ENCODE peak calls at places on chromosomes 6 and 20, in nine cellular contexts. O is brain microvascular endothelial cell; A is A549; C is CD8-positive, alpha-beta T cell; B is H9; W is aorta; S is neuronal stem cell; V is RWPE2; J is mammary epithelial cell. Q is an unnamed sample.
A peak's percentile ranks its signal among the peaks of the same experiment; 100 is the strongest.

GRCh38 chr6:147507162-147508072 is 1.1 kb upstream of the SAMD5 start:
- DNase-seq in J (peak; percentile 23), C (no peak), W (peak; percentile 36), A (peak; percentile 12), B (peak; percentile 43), S (peak; percentile 30), O (peak; percentile 16), V (no peak), Q (no peak)

GRCh38 chr6:169487579-169488205 is 214.1 kb downstream of the WDR27 start:
- DNase-seq in A (no peak), J (no peak), V (no peak), C (no peak), W (no peak), O (no peak), B (no peak), S (no peak), Q (no peak)

GRCh38 chr6:137745321-137745720 is 121.7 kb upstream of the TNFAIP3 start:
- DNase-seq in W (no peak), J (no peak), V (no peak), C (no peak), O (no peak), S (no peak), A (no peak), B (no peak), Q (peak; percentile 48)

GRCh38 chr6:66930559-66931290 is 1223.7 kb upstream of the EYS start:
- DNase-seq in C (no peak), J (peak; percentile 21), B (no peak), A (no peak), V (no peak), O (no peak), S (no peak), W (no peak), Q (peak; percentile 82)

GRCh38 chr6:143823463-143824006 is 19.6 kb upstream of the LTV1 start:
- DNase-seq in C (no peak), S (no peak), W (no peak), A (no peak), O (no peak), J (peak; percentile 51), B (no peak), V (no peak), Q (no peak)

GRCh38 chr6:74409447-74409846 is 713.4 kb downstream of the CD109 start:
- DNase-seq in V (no peak), B (no peak), W (no peak), A (peak; percentile 55), J (peak; percentile 49), C (no peak), S (peak; percentile 9), O (peak; percentile 66), Q (no peak)

GRCh38 chr6:57137392-57137791 is 34.7 kb upstream of the BAG2 start:
- DNase-seq in J (no peak), W (no peak), O (no peak), C (no peak), B (no peak), V (no peak), A (no peak), S (no peak), Q (no peak)

GRCh38 chr6:85078071-85078470 is 313.7 kb upstream of the TBX18 start:
- DNase-seq in A (peak; percentile 23), C (no peak), O (peak; percentile 85), J (peak; percentile 91), B (no peak), V (no peak), W (no peak), S (no peak), Q (no peak)

GRCh38 chr6:43608310-43608763 is 20.7 kb downstream of the GTPBP2 start:
- DNase-seq in B (peak; percentile 65), W (peak; percentile 68), J (peak; percentile 45), S (peak; percentile 68), O (peak; percentile 77), C (peak; percentile 46), V (no peak), A (peak; percentile 69), Q (peak; percentile 78)

GRCh38 chr6:7136859-7137334 is 29.1 kb downstream of the RREB1 start:
- DNase-seq in V (no peak), B (no peak), A (no peak), S (no peak), W (no peak), O (no peak), C (no peak), J (no peak), Q (no peak)

GRCh38 chr6:159726196-159726917 is 949 bp upstream of the WTAP start:
- DNase-seq in S (no peak), B (no peak), V (no peak), W (no peak), A (no peak), J (no peak), O (no peak), C (no peak), Q (no peak)

GRCh38 chr20:25623225-25623735 is 534 bp downstream of the NANP start:
- DNase-seq in B (peak; percentile 32), S (no peak), O (peak; percentile 13), V (no peak), W (peak; percentile 62), C (no peak), J (peak; percentile 26), A (peak; percentile 60), Q (peak; percentile 4)

GRCh38 chr6:29146154-29146553 is 24.6 kb upstream of the OR2J2 start:
- DNase-seq in V (no peak), J (no peak), B (no peak), S (no peak), O (no peak), W (no peak), A (no peak), C (no peak), Q (peak; percentile 52)

GRCh38 chr6:14559754-14560527 is 442.4 kb downstream of the CD83 start:
- DNase-seq in B (no peak), S (no peak), O (no peak), W (no peak), V (no peak), C (no peak), A (peak; percentile 82), J (no peak), Q (no peak)

GRCh38 chr6:44561832-44562496 is 174.5 kb downstream of the CDC5L start:
- DNase-seq in C (no peak), O (no peak), V (no peak), W (no peak), A (no peak), B (no peak), J (no peak), S (no peak), Q (peak; percentile 2)

GRCh38 chr6:144115219-144115618 is 19.8 kb upstream of the SF3B5 start:
- DNase-seq in A (no peak), W (no peak), O (no peak), S (no peak), C (no peak), V (no peak), B (no peak), J (no peak), Q (no peak)

GRCh38 chr6:35454843-35455110 is 2.6 kb downstream of the FANCE start:
- DNase-seq in C (no peak), J (no peak), B (no peak), V (no peak), A (no peak), S (no peak), O (no peak), W (no peak), Q (no peak)
- H3K27ac ChIP-seq in C (no peak overlapping the region), J (peak overlapping the region; percentile 53), B (no peak overlapping the region), V (peak overlapping the region; percentile 47), A (no peak overlapping the region), S (peak overlapping the region; percentile 28), O (no peak overlapping the region), W (no peak overlapping the region), Q (no peak overlapping the region)

GRCh38 chr20:23509580-23509913 is 18.6 kb downstream of the CST8 start:
- DNase-seq in W (no peak), A (no peak), J (no peak), V (no peak), O (no peak), C (no peak), S (no peak), B (no peak), Q (peak; percentile 24)

GRCh38 chr20:23515250-23515939 is 24.5 kb downstream of the CST8 start:
- DNase-seq in J (no peak), B (no peak), W (no peak), V (no peak), O (no peak), A (no peak), S (no peak), C (no peak), Q (peak; percentile 56)

GRCh38 chr20:23514848-23515247 is 23.9 kb downstream of the CST8 start:
- DNase-seq in B (no peak), S (no peak), W (no peak), O (no peak), V (no peak), J (no peak), A (no peak), C (no peak), Q (peak; percentile 82)

GRCh38 chr20:23510000-23510590 is 19.2 kb downstream of the CST8 start:
- DNase-seq in S (no peak), V (no peak), B (no peak), W (no peak), C (no peak), A (no peak), O (no peak), J (no peak), Q (no peak)

GRCh38 chr20:23513164-23513563 is 22.2 kb downstream of the CST8 start:
- DNase-seq in S (no peak), V (no peak), C (no peak), W (no peak), J (no peak), B (no peak), O (no peak), A (no peak), Q (no peak)
- H3K27ac ChIP-seq in S (no peak overlapping the region), V (no peak overlapping the region), C (no peak overlapping the region), W (no peak overlapping the region), J (no peak overlapping the region), B (no peak overlapping the region), O (no peak overlapping the region), A (no peak overlapping the region), Q (no peak overlapping the region)

DNA sequence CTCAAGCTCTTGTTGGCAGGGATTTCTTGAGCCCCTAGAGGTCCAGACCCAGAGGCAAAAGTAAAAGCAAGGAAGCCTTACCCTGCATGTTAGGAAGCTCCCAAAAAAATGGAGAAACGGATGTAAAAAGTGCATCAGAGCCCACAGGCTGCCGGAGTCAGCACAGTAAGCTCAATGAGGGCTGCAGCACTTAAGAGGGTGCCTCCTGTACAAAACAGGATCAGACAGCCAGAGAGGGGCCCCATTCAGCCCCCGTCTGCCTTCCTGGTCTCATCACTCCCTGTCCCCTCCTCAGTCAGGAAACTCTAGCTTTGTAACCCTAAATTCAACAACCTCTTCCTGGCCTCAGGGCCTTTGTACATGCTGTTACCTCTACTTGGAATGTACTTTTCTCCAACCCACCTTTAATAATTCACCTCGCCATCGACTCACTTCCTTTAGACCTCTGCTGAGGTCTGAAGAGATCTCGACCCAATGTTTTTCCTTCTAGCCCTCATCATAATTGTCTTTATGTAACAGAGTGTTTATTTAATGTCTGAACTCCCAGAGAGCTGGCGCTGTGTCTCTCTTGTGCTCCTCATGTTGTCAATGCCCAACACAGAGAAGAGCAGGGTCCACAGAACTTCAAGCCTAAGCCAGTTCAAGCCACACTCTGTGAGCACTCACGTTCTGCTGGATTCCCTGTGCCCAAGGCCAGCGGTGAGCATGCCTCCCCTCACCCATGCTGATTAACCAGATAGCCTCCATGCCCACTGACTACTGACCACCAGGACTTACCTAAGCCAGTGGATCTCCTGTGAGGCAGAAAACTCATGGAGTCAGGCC is 2.8 kb upstream of the PLCG1 start:
- DNase-seq in S (no peak), O (no peak), A (no peak), J (no peak), B (no peak), C (no peak), W (no peak), V (peak; percentile 70), Q (no peak)
- H3K27ac ChIP-seq in S (no peak overlapping the region), O (no peak overlapping the region), A (no peak overlapping the region), J (peak overlapping the region; percentile 55), B (no peak overlapping the region), C (no peak overlapping the region), W (no peak overlapping the region), V (peak overlapping the region; percentile 57), Q (no peak overlapping the region)

GRCh38 chr6:33390173-33390572 is 1.4 kb upstream of the KIFC1 start:
- DNase-seq in B (no peak), O (no peak), J (no peak), W (no peak), C (no peak), V (no peak), S (no peak), A (no peak), Q (no peak)
- H3K27ac ChIP-seq in B (no peak overlapping the region), O (no peak overlapping the region), J (no peak overlapping the region), W (no peak overlapping the region), C (peak overlapping the region; percentile 68), V (no peak overlapping the region), S (no peak overlapping the region), A (peak overlapping the region; percentile 87), Q (no peak overlapping the region)